ENCODE peak calls at places on chromosomes 4 and X, in seven cellular contexts. One of them, this sample, is unnamed.

GRCh38 chrX:77431227-77431626 is 16.0 kb upstream of the FGF16 start:
- DNase-seq in fibroblast of lung: peak; percentile 61
- DNase-seq in esophagus muscularis mucosa: no peak
- DNase-seq in adrenal gland: no peak
- DNase-seq in K562: peak; percentile 10
- DNase-seq in neural progenitor cell: no peak
- DNase-seq in breast epithelium: no peak
- DNase-seq in this sample: peak; percentile 8

GRCh38 chrX:108811891-108812290 is 75.5 kb upstream of the IRS4 start:
- DNase-seq in fibroblast of lung: no peak
- DNase-seq in esophagus muscularis mucosa: no peak
- DNase-seq in adrenal gland: no peak
- DNase-seq in K562: peak; percentile 1
- DNase-seq in neural progenitor cell: peak; percentile 23
- DNase-seq in breast epithelium: no peak
- DNase-seq in this sample: no peak

GRCh38 chrX:74492720-74493201 is 71.5 kb downstream of the SLC16A2 start:
- DNase-seq in fibroblast of lung: no peak
- DNase-seq in esophagus muscularis mucosa: no peak
- DNase-seq in adrenal gland: no peak
- DNase-seq in K562: peak; percentile 1
- DNase-seq in neural progenitor cell: peak; percentile 65
- DNase-seq in breast epithelium: no peak
- DNase-seq in this sample: peak; percentile 0

GRCh38 chr4:144831971-144832370 is 186.0 kb downstream of the HHIP start:
- DNase-seq in fibroblast of lung: no peak
- DNase-seq in esophagus muscularis mucosa: no peak
- DNase-seq in adrenal gland: no peak
- DNase-seq in K562: peak; percentile 1
- DNase-seq in neural progenitor cell: no peak
- DNase-seq in breast epithelium: no peak
- DNase-seq in this sample: no peak

GRCh38 chr4:108762559-108763225 is at the start of gene ETNPPL:
- DNase-seq in fibroblast of lung: peak; percentile 21
- DNase-seq in esophagus muscularis mucosa: no peak
- DNase-seq in adrenal gland: peak; percentile 42
- DNase-seq in K562: no peak
- DNase-seq in neural progenitor cell: peak; percentile 85
- DNase-seq in breast epithelium: no peak
- DNase-seq in this sample: no peak

GRCh38 chrX:119062750-119063374 is 9.9 kb upstream of the CT47C1 start:
- DNase-seq in fibroblast of lung: peak; percentile 65
- DNase-seq in esophagus muscularis mucosa: no peak
- DNase-seq in adrenal gland: no peak
- DNase-seq in K562: peak; percentile 26
- DNase-seq in neural progenitor cell: peak; percentile 13
- DNase-seq in breast epithelium: no peak
- DNase-seq in this sample: no peak

GRCh38 chr4:53622739-53623151 is 31.5 kb upstream of the LNX1 start:
- DNase-seq in fibroblast of lung: peak; percentile 60
- DNase-seq in esophagus muscularis mucosa: no peak
- DNase-seq in adrenal gland: no peak
- DNase-seq in K562: no peak
- DNase-seq in neural progenitor cell: no peak
- DNase-seq in breast epithelium: no peak
- DNase-seq in this sample: no peak

GRCh38 chr4:30948653-30949052 is 228.5 kb downstream of the PCDH7 start:
- DNase-seq in fibroblast of lung: peak; percentile 75
- DNase-seq in esophagus muscularis mucosa: no peak
- DNase-seq in adrenal gland: no peak
- DNase-seq in K562: no peak
- DNase-seq in neural progenitor cell: no peak
- DNase-seq in breast epithelium: no peak
- DNase-seq in this sample: no peak

GRCh38 chr4:176238157-176238608 is 30.8 kb downstream of the ASB5 start:
- DNase-seq in fibroblast of lung: peak; percentile 87
- DNase-seq in esophagus muscularis mucosa: no peak
- DNase-seq in adrenal gland: no peak
- DNase-seq in K562: no peak
- DNase-seq in neural progenitor cell: no peak
- DNase-seq in breast epithelium: no peak
- DNase-seq in this sample: no peak

GRCh38 chr4:52266537-52267137 is 215.5 kb downstream of the SPATA18 start:
- DNase-seq in fibroblast of lung: no peak
- DNase-seq in esophagus muscularis mucosa: peak; percentile 66
- DNase-seq in adrenal gland: no peak
- DNase-seq in K562: no peak
- DNase-seq in neural progenitor cell: no peak
- DNase-seq in breast epithelium: no peak
- DNase-seq in this sample: no peak

GRCh38 chr4:125582302-125582701 is 267.5 kb downstream of the FAT4 start:
- DNase-seq in fibroblast of lung: peak; percentile 15
- DNase-seq in esophagus muscularis mucosa: no peak
- DNase-seq in adrenal gland: no peak
- DNase-seq in K562: no peak
- DNase-seq in neural progenitor cell: no peak
- DNase-seq in breast epithelium: no peak
- DNase-seq in this sample: no peak

GRCh38 chrX:39070009-39070408 is 268.8 kb downstream of the MID1IP1 start:
- DNase-seq in fibroblast of lung: no peak
- DNase-seq in esophagus muscularis mucosa: no peak
- DNase-seq in adrenal gland: no peak
- DNase-seq in K562: no peak
- DNase-seq in neural progenitor cell: no peak
- DNase-seq in breast epithelium: no peak
- DNase-seq in this sample: no peak

GRCh38 chrX:42176790-42177189 is 253.4 kb upstream of the CASK start:
- DNase-seq in fibroblast of lung: no peak
- DNase-seq in esophagus muscularis mucosa: no peak
- DNase-seq in adrenal gland: no peak
- DNase-seq in K562: no peak
- DNase-seq in neural progenitor cell: peak; percentile 8
- DNase-seq in breast epithelium: no peak
- DNase-seq in this sample: no peak

GRCh38 chrX:22666441-22666840 is 333.3 kb upstream of the DDX53 start:
- DNase-seq in fibroblast of lung: peak; percentile 11
- DNase-seq in esophagus muscularis mucosa: no peak
- DNase-seq in adrenal gland: no peak
- DNase-seq in K562: peak; percentile 24
- DNase-seq in neural progenitor cell: peak; percentile 29
- DNase-seq in breast epithelium: no peak
- DNase-seq in this sample: peak; percentile 13

GRCh38 chrX:23883737-23884354 is 23.9 kb downstream of the APOO start:
- DNase-seq in fibroblast of lung: peak; percentile 81
- DNase-seq in esophagus muscularis mucosa: no peak
- DNase-seq in adrenal gland: no peak
- DNase-seq in K562: peak; percentile 74
- DNase-seq in neural progenitor cell: no peak
- DNase-seq in breast epithelium: no peak
- DNase-seq in this sample: no peak

GRCh38 chrX:137479394-137479793 is 86.5 kb upstream of the ZIC3 start:
- DNase-seq in fibroblast of lung: no peak
- DNase-seq in esophagus muscularis mucosa: no peak
- DNase-seq in adrenal gland: no peak
- DNase-seq in K562: no peak
- DNase-seq in neural progenitor cell: no peak
- DNase-seq in breast epithelium: no peak
- DNase-seq in this sample: no peak

GRCh38 chr4:105399535-105400161 is 74.2 kb downstream of the PPA2 start:
- DNase-seq in fibroblast of lung: peak; percentile 89
- DNase-seq in esophagus muscularis mucosa: no peak
- DNase-seq in adrenal gland: no peak
- DNase-seq in K562: peak; percentile 16
- DNase-seq in neural progenitor cell: no peak
- DNase-seq in breast epithelium: no peak
- DNase-seq in this sample: no peak

GRCh38 chrX:39260965-39261364 is 459.7 kb downstream of the MID1IP1 start:
- DNase-seq in fibroblast of lung: peak; percentile 59
- DNase-seq in esophagus muscularis mucosa: no peak
- DNase-seq in adrenal gland: no peak
- DNase-seq in K562: no peak
- DNase-seq in neural progenitor cell: no peak
- DNase-seq in breast epithelium: no peak
- DNase-seq in this sample: no peak

GRCh38 chr4:20764353-20764752 is 64.1 kb downstream of the PACRGL start:
- DNase-seq in fibroblast of lung: peak; percentile 37
- DNase-seq in esophagus muscularis mucosa: no peak
- DNase-seq in adrenal gland: no peak
- DNase-seq in K562: no peak
- DNase-seq in neural progenitor cell: no peak
- DNase-seq in breast epithelium: no peak
- DNase-seq in this sample: no peak

DNA sequence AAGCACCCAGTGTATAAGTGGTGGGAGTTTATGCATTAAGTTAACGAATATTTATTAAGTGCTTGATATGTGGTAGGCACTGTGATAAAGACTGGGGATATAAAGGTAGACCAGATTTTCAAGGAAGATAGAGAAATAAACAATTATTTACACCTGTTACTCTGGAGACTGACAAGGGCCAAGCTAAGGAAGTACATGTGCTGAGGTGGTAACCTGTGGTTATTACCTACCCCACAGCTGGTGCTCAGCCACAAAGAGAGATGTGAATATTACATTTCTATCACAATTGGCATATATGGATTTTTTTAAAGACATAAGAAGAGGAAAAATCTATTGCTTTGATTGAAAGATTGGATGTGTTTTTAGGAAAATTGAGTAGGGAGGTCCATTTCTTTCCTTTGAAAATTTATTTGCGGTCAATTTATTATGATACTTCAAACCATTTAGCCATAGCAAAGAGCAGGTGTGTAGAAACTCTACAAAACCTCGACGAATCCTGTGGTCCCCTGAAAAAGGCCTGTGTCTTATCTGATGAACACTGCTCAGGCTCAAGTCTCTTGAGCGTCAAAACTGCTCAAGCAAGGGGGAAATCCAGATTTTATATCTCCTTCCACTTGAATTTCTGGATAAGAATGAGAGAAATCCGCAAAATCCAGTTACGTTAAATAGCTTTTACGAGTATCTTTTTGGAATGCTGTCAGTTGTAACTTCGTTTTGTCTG is 217.7 kb upstream of the HAND2 start:
- DNase-seq in fibroblast of lung: no peak
- DNase-seq in esophagus muscularis mucosa: no peak
- DNase-seq in adrenal gland: no peak
- DNase-seq in K562: no peak
- DNase-seq in neural progenitor cell: no peak
- DNase-seq in breast epithelium: no peak
- DNase-seq in this sample: no peak
- H3K4me1 ChIP-seq in fibroblast of lung: no peaks in the 10 kb centered on the region
- H3K4me1 ChIP-seq in esophagus muscularis mucosa: no peaks in the 10 kb centered on the region
- H3K4me1 ChIP-seq in adrenal gland: no peaks in the 10 kb centered on the region
- H3K4me1 ChIP-seq in K562: no peaks in the 10 kb centered on the region
- H3K4me1 ChIP-seq in neural progenitor cell: no peaks in the 10 kb centered on the region
- H3K4me1 ChIP-seq in breast epithelium: no peaks in the 10 kb centered on the region
- H3K4me1 ChIP-seq in this sample: no peaks in the 10 kb centered on the region

GRCh38 chr4:153641532-153641931 is 42.5 kb upstream of the TLR2 start:
- DNase-seq in fibroblast of lung: no peak
- DNase-seq in esophagus muscularis mucosa: no peak
- DNase-seq in adrenal gland: no peak
- DNase-seq in K562: no peak
- DNase-seq in neural progenitor cell: no peak
- DNase-seq in breast epithelium: no peak
- DNase-seq in this sample: no peak

GRCh38 chr4:153639556-153640475 is 44.3 kb upstream of the TLR2 start:
- DNase-seq in fibroblast of lung: no peak
- DNase-seq in esophagus muscularis mucosa: no peak
- DNase-seq in adrenal gland: no peak
- DNase-seq in K562: no peak
- DNase-seq in neural progenitor cell: no peak
- DNase-seq in breast epithelium: no peak
- DNase-seq in this sample: no peak

GRCh38 chr4:153640476-153640802 is 43.6 kb upstream of the TLR2 start:
- DNase-seq in fibroblast of lung: no peak
- DNase-seq in esophagus muscularis mucosa: no peak
- DNase-seq in adrenal gland: no peak
- DNase-seq in K562: no peak
- DNase-seq in neural progenitor cell: no peak
- DNase-seq in breast epithelium: no peak
- DNase-seq in this sample: no peak

GRCh38 chr4:153645183-153645582 is 38.9 kb upstream of the TLR2 start:
- DNase-seq in fibroblast of lung: no peak
- DNase-seq in esophagus muscularis mucosa: no peak
- DNase-seq in adrenal gland: no peak
- DNase-seq in K562: peak; percentile 34
- DNase-seq in neural progenitor cell: no peak
- DNase-seq in breast epithelium: no peak
- DNase-seq in this sample: no peak

GRCh38 chr4:153643406-153644016 is 40.6 kb upstream of the TLR2 start:
- DNase-seq in fibroblast of lung: peak; percentile 48
- DNase-seq in esophagus muscularis mucosa: no peak
- DNase-seq in adrenal gland: no peak
- DNase-seq in K562: peak; percentile 44
- DNase-seq in neural progenitor cell: peak; percentile 11
- DNase-seq in breast epithelium: no peak
- DNase-seq in this sample: peak; percentile 92
- H3K4me3 ChIP-seq in fibroblast of lung: no peak overlapping the region
- H3K4me3 ChIP-seq in esophagus muscularis mucosa: no peak overlapping the region
- H3K4me3 ChIP-seq in adrenal gland: no peak overlapping the region
- H3K4me3 ChIP-seq in K562: no peak overlapping the region
- H3K4me3 ChIP-seq in neural progenitor cell: no peak overlapping the region
- H3K4me3 ChIP-seq in breast epithelium: no peak overlapping the region
- H3K4me3 ChIP-seq in this sample: no peak overlapping the region

GRCh38 chrX:72124540-72125201 is 7.0 kb downstream of the RTL5 start:
- DNase-seq in fibroblast of lung: no peak
- DNase-seq in esophagus muscularis mucosa: no peak
- DNase-seq in adrenal gland: no peak
- DNase-seq in K562: no peak
- DNase-seq in neural progenitor cell: no peak
- DNase-seq in breast epithelium: no peak
- DNase-seq in this sample: no peak

GRCh38 chrX:72126048-72126415 is 5.7 kb downstream of the RTL5 start:
- DNase-seq in fibroblast of lung: no peak
- DNase-seq in esophagus muscularis mucosa: no peak
- DNase-seq in adrenal gland: no peak
- DNase-seq in K562: no peak
- DNase-seq in neural progenitor cell: no peak
- DNase-seq in breast epithelium: peak; percentile 50
- DNase-seq in this sample: no peak

GRCh38 chrX:72126539-72127140 is 5.1 kb downstream of the RTL5 start:
- DNase-seq in fibroblast of lung: peak; percentile 83
- DNase-seq in esophagus muscularis mucosa: peak; percentile 95
- DNase-seq in adrenal gland: peak; percentile 84
- DNase-seq in K562: peak; percentile 74
- DNase-seq in neural progenitor cell: peak; percentile 72
- DNase-seq in breast epithelium: peak; percentile 84
- DNase-seq in this sample: peak; percentile 48

GRCh38 chrX:72127332-72127731 is 4.4 kb downstream of the RTL5 start:
- DNase-seq in fibroblast of lung: no peak
- DNase-seq in esophagus muscularis mucosa: no peak
- DNase-seq in adrenal gland: no peak
- DNase-seq in K562: no peak
- DNase-seq in neural progenitor cell: no peak
- DNase-seq in breast epithelium: no peak
- DNase-seq in this sample: no peak

GRCh38 chrX:72125331-72126047 is 6.2 kb downstream of the RTL5 start:
- DNase-seq in fibroblast of lung: no peak
- DNase-seq in esophagus muscularis mucosa: no peak
- DNase-seq in adrenal gland: no peak
- DNase-seq in K562: no peak
- DNase-seq in neural progenitor cell: no peak
- DNase-seq in breast epithelium: no peak
- DNase-seq in this sample: no peak
- H3K4me1 ChIP-seq in fibroblast of lung: peaks cover 21% of the 10 kb centered on the region
- H3K4me1 ChIP-seq in esophagus muscularis mucosa: peaks cover 92% of the 10 kb centered on the region
- H3K4me1 ChIP-seq in adrenal gland: peaks cover 5% of the 10 kb centered on the region
- H3K4me1 ChIP-seq in K562: no peaks in the 10 kb centered on the region
- H3K4me1 ChIP-seq in neural progenitor cell: peaks cover 18% of the 10 kb centered on the region
- H3K4me1 ChIP-seq in breast epithelium: no peaks in the 10 kb centered on the region
- H3K4me1 ChIP-seq in this sample: no peaks in the 10 kb centered on the region

GRCh38 chr4:37827802-37828321 is 1.4 kb downstream of the PGM2 start:
- DNase-seq in fibroblast of lung: no peak
- DNase-seq in esophagus muscularis mucosa: peak; percentile 68
- DNase-seq in adrenal gland: no peak
- DNase-seq in K562: no peak
- DNase-seq in neural progenitor cell: peak; percentile 66
- DNase-seq in breast epithelium: no peak
- DNase-seq in this sample: no peak
- H3K4me3 ChIP-seq in fibroblast of lung: no peak overlapping the region
- H3K4me3 ChIP-seq in esophagus muscularis mucosa: peak overlapping the region; percentile 68
- H3K4me3 ChIP-seq in adrenal gland: no peak overlapping the region
- H3K4me3 ChIP-seq in K562: peak overlapping the region; percentile 71
- H3K4me3 ChIP-seq in neural progenitor cell: peak overlapping the region; percentile 69
- H3K4me3 ChIP-seq in breast epithelium: peak overlapping the region; percentile 71
- H3K4me3 ChIP-seq in this sample: peak overlapping the region; percentile 91